ENCODE peak calls at places on chromosomes 6 and 20, in ten cellular contexts. J is spleen, B is esophagus muscularis mucosa, U is upper lobe of right lung, O is psoas muscle, G is endodermal cell, A is heart right ventricle, D is A549, R is thoracic aorta, F is tibial artery. I is an unnamed sample.
A peak's percentile ranks its signal among the peaks of the same experiment; 100 is the strongest.

GRCh38 chr6:8219352-8219943 is 117.1 kb upstream of the EEF1E1 start:
- DNase-seq in D (peak; percentile 27), A (peak; percentile 21), G (peak; percentile 70), O (no peak), J (no peak), F (no peak), U (no peak), R (no peak), B (no peak), I (no peak)

GRCh38 chr20:8782804-8783203 is 286.1 kb upstream of the PLCB4 start:
- DNase-seq in G (no peak), F (no peak), U (no peak), R (no peak), B (no peak), A (no peak), O (no peak), J (no peak), D (no peak), I (no peak)

GRCh38 chr6:1029196-1029595 is 282.7 kb upstream of the FOXQ1 start:
- DNase-seq in O (no peak), U (no peak), A (no peak), F (no peak), D (no peak), G (no peak), B (no peak), J (no peak), R (no peak), I (no peak)

GRCh38 chr6:43945778-43946100 is 175.7 kb downstream of the VEGFA start:
- DNase-seq in G (no peak), U (no peak), F (no peak), B (no peak), D (no peak), R (no peak), O (no peak), A (no peak), J (no peak), I (no peak)

GRCh38 chr6:169618526-169619490 is 83.0 kb downstream of the WDR27 start:
- DNase-seq in G (no peak), U (no peak), D (no peak), A (no peak), J (no peak), R (no peak), B (no peak), F (no peak), O (no peak), I (no peak)

GRCh38 chr6:47859132-47859531 is 77.3 kb downstream of the OPN5 start:
- DNase-seq in D (no peak), R (no peak), U (no peak), G (no peak), A (no peak), B (no peak), J (no peak), O (no peak), F (no peak), I (no peak)

GRCh38 chr6:16974729-16975359 is 127.0 kb upstream of the STMND1 start:
- DNase-seq in D (no peak), A (no peak), O (no peak), F (no peak), B (no peak), U (no peak), R (no peak), G (no peak), J (no peak), I (no peak)

GRCh38 chr6:37331047-37331446 is 22.7 kb upstream of the RNF8 start:
- DNase-seq in F (no peak), U (no peak), G (no peak), J (no peak), D (no peak), B (no peak), A (no peak), R (no peak), O (no peak), I (no peak)

GRCh38 chr20:57794600-57795346 is 85.0 kb upstream of the PMEPA1 start:
- DNase-seq in B (no peak), U (no peak), O (no peak), J (peak; percentile 54), F (no peak), A (no peak), D (no peak), G (no peak), R (no peak), I (peak; percentile 65)

GRCh38 chr6:37516920-37517405 is 17.3 kb upstream of the CCDC167 start:
- DNase-seq in A (no peak), J (peak; percentile 79), F (no peak), U (no peak), D (no peak), G (no peak), O (no peak), B (no peak), R (no peak), I (no peak)

GRCh38 chr20:64130271-64130670 is 22.9 kb upstream of the NPBWR2 start:
- DNase-seq in R (no peak), A (no peak), F (peak; percentile 5), O (no peak), J (no peak), G (no peak), B (no peak), U (peak; percentile 17), D (no peak), I (peak; percentile 52)

GRCh38 chr6:151018911-151019795 is 153.7 kb downstream of the MTHFD1L start:
- DNase-seq in D (no peak), J (no peak), A (no peak), R (no peak), O (no peak), B (no peak), F (no peak), U (no peak), G (peak; percentile 21), I (no peak)

GRCh38 chr6:88266126-88266525 is 100.0 kb upstream of the CNR1 start:
- DNase-seq in D (no peak), O (no peak), U (no peak), J (no peak), G (no peak), R (no peak), A (no peak), F (no peak), B (no peak), I (no peak)

GRCh38 chr6:167851349-167851952 is 24.7 kb downstream of the AFDN start:
- DNase-seq in G (no peak), R (no peak), D (no peak), O (no peak), J (no peak), U (no peak), F (no peak), B (no peak), A (no peak), I (no peak)

GRCh38 chr6:14450133-14451040 is 332.8 kb downstream of the CD83 start:
- DNase-seq in A (no peak), O (no peak), G (no peak), U (no peak), J (no peak), F (no peak), R (no peak), B (no peak), D (no peak), I (no peak)

GRCh38 chr6:108115598-108116058 is 41.1 kb upstream of the OSTM1 start:
- DNase-seq in F (no peak), D (peak; percentile 76), A (no peak), B (no peak), R (no peak), O (peak; percentile 57), J (peak; percentile 81), G (peak; percentile 89), U (peak; percentile 76), I (no peak)
- TF ChIP-seq CTCF in F (no peak), D (peak; percentile 54), A (peak; percentile 19), B (no peak), R (no peak), O (peak; percentile 22), J (peak; percentile 19), G (peak; percentile 70), U (peak; percentile 44), I (peak; percentile 41)

GRCh38 chr6:143397229-143398222 is 53.0 kb downstream of the ADAT2 start:
- DNase-seq in U (peak; percentile 86), F (peak; percentile 65), J (no peak), B (no peak), R (peak; percentile 41), D (peak; percentile 68), G (peak; percentile 90), A (peak; percentile 44), O (peak; percentile 55), I (peak; percentile 92)
- H3K4me1 ChIP-seq in U (peaks cover 8% of the 10 kb centered on the region), F (peaks cover 5% of the 10 kb centered on the region), J (peaks cover 16% of the 10 kb centered on the region), B (peaks cover 5% of the 10 kb centered on the region), R (peaks cover 13% of the 10 kb centered on the region), D (peaks cover 24% of the 10 kb centered on the region), G (no peaks in the 10 kb centered on the region), A (peaks cover 20% of the 10 kb centered on the region), O (no peaks in the 10 kb centered on the region), I (peaks cover 47% of the 10 kb centered on the region)

DNA sequence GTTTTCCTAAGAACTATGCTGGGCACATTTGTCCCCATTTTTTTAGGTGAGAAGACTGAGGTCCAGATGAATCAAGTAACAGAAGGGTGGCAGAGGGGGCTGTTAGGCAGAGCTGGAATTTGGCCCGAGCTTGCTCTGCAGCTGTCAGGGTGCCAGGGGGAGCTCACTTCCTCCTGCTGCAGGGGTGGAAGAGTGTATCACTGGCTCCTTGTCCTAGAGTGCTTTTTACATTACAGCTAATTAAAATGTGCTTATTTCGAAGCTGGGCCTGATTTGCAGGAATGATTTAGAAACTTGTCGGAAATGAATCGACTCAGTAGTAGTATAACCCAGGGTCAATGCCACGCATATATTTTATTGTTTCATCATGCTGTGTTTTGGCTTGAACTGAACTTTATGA is 11.1 kb downstream of the TOX2 start:
- DNase-seq in R (no peak), G (no peak), F (no peak), B (no peak), J (no peak), D (no peak), U (peak; percentile 61), A (no peak), O (no peak), I (peak; percentile 77)
- H3K27ac ChIP-seq in R (no peak overlapping the region), G (no peak overlapping the region), F (no peak overlapping the region), B (no peak overlapping the region), J (no peak overlapping the region), D (peak overlapping the region; percentile 69), U (no peak overlapping the region), A (no peak overlapping the region), O (no peak overlapping the region), I (no peak overlapping the region)

GRCh38 chr20:56617489-56617888 is 11.6 kb upstream of the TFAP2C start:
- DNase-seq in U (no peak), A (no peak), G (no peak), J (no peak), R (no peak), O (no peak), F (peak; percentile 46), B (no peak), D (no peak), I (no peak)

GRCh38 chr20:56624786-56625681 is 4.1 kb upstream of the TFAP2C start:
- DNase-seq in R (no peak), J (no peak), B (no peak), A (no peak), D (no peak), G (peak; percentile 80), O (no peak), U (no peak), F (no peak), I (no peak)

GRCh38 chr20:56626367-56627121 is 2.6 kb upstream of the TFAP2C start:
- DNase-seq in F (no peak), U (no peak), O (no peak), B (no peak), J (no peak), G (peak; percentile 91), A (no peak), D (peak; percentile 45), R (no peak), I (peak; percentile 80)

GRCh38 chr20:56625837-56626236 is 3.3 kb upstream of the TFAP2C start:
- DNase-seq in U (no peak), R (no peak), J (no peak), G (peak; percentile 66), O (no peak), D (no peak), B (no peak), F (no peak), A (no peak), I (no peak)

GRCh38 chr20:56621730-56622129 is 7.4 kb upstream of the TFAP2C start:
- DNase-seq in F (no peak), D (no peak), U (no peak), G (no peak), J (no peak), R (no peak), O (no peak), B (no peak), A (no peak), I (no peak)
- TF ChIP-seq CTCF in F (no peak), D (no peak), U (no peak), G (no peak), J (no peak), R (no peak), O (no peak), B (no peak), A (no peak), I (no peak)

I was measured in RWPE2.